ENCODE peak calls at places on chromosomes 6 and 20, in four cellular contexts. U is HepG2, T is H1, A is transverse colon. L is an unnamed sample.

GRCh38 chr6:53960311-53960710 is 150.9 kb upstream of the MLIP start:
- DNase-seq in U (no peak), T (no peak), A (no peak), L (no peak)

GRCh38 chr6:77440206-77440976 is 22.9 kb downstream of the HTR1B start:
- DNase-seq in A (no peak), U (no peak), T (no peak), L (no peak)

GRCh38 chr6:36595168-36595818 is 1.1 kb downstream of the SRSF3 start:
- DNase-seq in T (no peak), A (no peak), U (peak; percentile 52), L (no peak)

GRCh38 chr6:90643366-90643765 is 56.5 kb upstream of the MAP3K7 start:
- DNase-seq in U (no peak), T (no peak), A (no peak), L (no peak)

GRCh38 chr20:51586005-51586440 is 43.5 kb upstream of the NFATC2 start:
- DNase-seq in U (no peak), A (no peak), T (no peak), L (no peak)

GRCh38 chr6:125512621-125513020 is 210.9 kb upstream of the HDDC2 start:
- DNase-seq in T (no peak), U (peak; percentile 12), A (no peak), L (no peak)

GRCh38 chr20:5751856-5752255 is 1.7 kb downstream of the SHLD1 start:
- DNase-seq in A (no peak), U (no peak), T (no peak), L (peak; percentile 59)

GRCh38 chr20:38170914-38171300 is 5.8 kb upstream of the TGM2 start:
- DNase-seq in A (no peak), T (no peak), U (no peak), L (no peak)

GRCh38 chr20:62754122-62754990 is 41.9 kb upstream of the MRGBP start:
- DNase-seq in U (no peak), A (no peak), T (no peak), L (no peak)

GRCh38 chr6:1535295-1535694 is 74.4 kb upstream of the FOXC1 start:
- DNase-seq in U (no peak), T (no peak), A (no peak), L (no peak)

GRCh38 chr20:19806806-19807691 is 49.0 kb downstream of the RIN2 start:
- DNase-seq in T (no peak), U (no peak), A (no peak), L (no peak)

GRCh38 chr6:11535801-11536230 is 1.7 kb upstream of the TMEM170B start:
- DNase-seq in U (peak; percentile 39), T (no peak), A (no peak), L (peak; percentile 33)

GRCh38 chr6:38588631-38589366 is 50.9 kb downstream of the BTBD9 start:
- DNase-seq in A (no peak), T (no peak), U (peak; percentile 74), L (no peak)

GRCh38 chr6:136464874-136465273 is 85.3 kb downstream of the MAP7 start:
- DNase-seq in T (no peak), U (no peak), A (no peak), L (no peak)

GRCh38 chr6:134196568-134197301 is 121.2 kb downstream of the SGK1 start:
- DNase-seq in A (no peak), T (no peak), U (no peak), L (no peak)
- TF ChIP-seq EP300 in A (no peak), T (no peak), U (no peak), L (no peak)

GRCh38 chr20:24983896-24984295 is 8.7 kb downstream of the APMAP start:
- DNase-seq in U (no peak), T (peak; percentile 11), A (no peak), L (no peak)

GRCh38 chr20:24979036-24979960 is 13.3 kb downstream of the APMAP start:
- DNase-seq in A (no peak), T (peak; percentile 22), U (no peak), L (no peak)

GRCh38 chr20:24981750-24982149 is 10.8 kb downstream of the APMAP start:
- DNase-seq in A (peak; percentile 39), U (no peak), T (no peak), L (no peak)

GRCh38 chr20:24980321-24981053 is 12.1 kb downstream of the APMAP start:
- DNase-seq in U (no peak), A (no peak), T (peak; percentile 7), L (no peak)

GRCh38 chr20:24981282-24981681 is 11.3 kb downstream of the APMAP start:
- DNase-seq in U (no peak), T (peak; percentile 1), A (no peak), L (no peak)
- TF ChIP-seq POLR2AphosphoS5 in U (no peak), T (no peak), A (no peak), L (no peak)

DNA sequence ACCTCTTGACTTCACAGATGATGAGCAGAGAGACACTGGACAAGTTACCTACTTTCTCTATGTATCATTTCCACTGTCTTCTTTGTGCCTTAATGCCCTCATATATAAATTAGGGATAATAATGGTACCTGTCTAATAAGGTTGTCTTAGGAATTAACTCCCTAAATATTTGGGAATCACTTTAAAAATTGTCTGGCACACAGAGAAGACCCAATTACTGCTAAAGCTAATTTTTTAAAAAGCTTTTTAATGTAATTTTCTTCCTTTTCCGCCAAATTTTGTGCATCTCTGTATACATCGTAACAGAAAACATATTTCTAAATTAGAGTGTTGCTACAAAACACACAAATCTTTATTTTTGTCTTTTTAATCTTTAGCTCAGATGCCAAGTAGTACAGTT is 816.8 kb upstream of the ADGRB3 start:
- DNase-seq in U (no peak), A (no peak), T (no peak), L (no peak)
- H3K9me3 ChIP-seq in U (peaks cover 27% of the 10 kb centered on the region), A (peaks cover 9% of the 10 kb centered on the region), T (peaks cover 5% of the 10 kb centered on the region), L (peaks cover 13% of the 10 kb centered on the region)

GRCh38 chr6:7580927-7581618 is 8.9 kb upstream of the SNRNP48 start:
- DNase-seq in U (peak; percentile 80), T (no peak), A (no peak), L (no peak)

GRCh38 chr6:7580537-7580926 is 9.5 kb upstream of the SNRNP48 start:
- DNase-seq in U (peak; percentile 65), T (no peak), A (no peak), L (no peak)

GRCh38 chr6:7578949-7579348 is 11.0 kb upstream of the SNRNP48 start:
- DNase-seq in T (no peak), U (no peak), A (no peak), L (no peak)

GRCh38 chr6:7585287-7585930 is 4.6 kb upstream of the SNRNP48 start:
- DNase-seq in U (no peak), T (no peak), A (no peak), L (no peak)

GRCh38 chr6:7579850-7580249 is 10.1 kb upstream of the SNRNP48 start:
- DNase-seq in T (no peak), A (no peak), U (no peak), L (no peak)
- TF ChIP-seq EP300 in T (no peak), A (no peak), U (no peak), L (no peak)

GRCh38 chr6:24495516-24495847 is 713 bp downstream of the ALDH5A1 start:
- DNase-seq in T (no peak), A (peak; percentile 75), U (peak; percentile 84), L (peak; percentile 51)
- TF ChIP-seq POLR2AphosphoS5 in T (no peak), A (peak; percentile 19), U (peak; percentile 52), L (no peak)

L was measured in stomach.